ENCODE peak calls at places on chromosomes 13 and 19, in seven cellular contexts. W is left ventricle myocardium inferior, X is AG09309, O is Caco-2, L is IMR-90, A is vagina, C is lower leg skin. E is an unnamed sample.

GRCh38 chr19:35986664-35987570 is 8.1 kb upstream of the SDHAF1 start:
- DNase-seq in W (peak), O (peak), C (peak), L (no peak), A (no peak), X (no peak), E (no peak)

GRCh38 chr13:42073683-42074082 is 25.2 kb downstream of the DGKH start:
- DNase-seq in W (no peak), L (no peak), X (no peak), A (no peak), C (no peak), O (no peak), E (no peak)

GRCh38 chr19:1655131-1655981 is 2.9 kb upstream of the TCF3 start:
- DNase-seq in W (no peak), L (no peak), A (no peak), O (no peak), X (no peak), C (no peak), E (no peak)

GRCh38 chr19:35714601-35715354 is 3.0 kb upstream of the KMT2B start:
- DNase-seq in O (no peak), L (no peak), X (no peak), C (no peak), A (no peak), W (no peak), E (no peak)

GRCh38 chr19:18392417-18392816 is 5.0 kb downstream of the LRRC25 start:
- DNase-seq in O (no peak), L (no peak), A (no peak), W (peak), C (peak), X (no peak), E (no peak)

GRCh38 chr19:292951-293350 is 1.7 kb upstream of the PLPP2 start:
- DNase-seq in O (no peak), L (no peak), X (no peak), W (no peak), A (no peak), C (peak), E (no peak)

GRCh38 chr13:108437496-108437895 is 168.0 kb downstream of the TNFSF13B start:
- DNase-seq in X (no peak), O (no peak), W (no peak), L (no peak), A (no peak), C (no peak), E (no peak)

GRCh38 chr19:19399733-19400438 is 5.6 kb upstream of the GATAD2A start:
- DNase-seq in A (no peak), W (no peak), C (no peak), L (peak), O (no peak), X (no peak), E (no peak)

GRCh38 chr19:23925285-23925684 is 10.6 kb downstream of the ZNF726 start:
- DNase-seq in W (no peak), L (no peak), C (no peak), X (no peak), O (no peak), A (no peak), E (no peak)

GRCh38 chr13:33186851-33187250 is 98.7 kb downstream of the STARD13 start:
- DNase-seq in A (no peak), X (no peak), L (peak), C (no peak), O (no peak), W (no peak), E (no peak)

GRCh38 chr13:93151277-93151676 is 75.3 kb upstream of the GPC6 start:
- DNase-seq in A (no peak), O (no peak), W (no peak), L (peak), X (peak), C (no peak), E (peak)

GRCh38 chr13:33123066-33123940 is 107.1 kb downstream of the KL start:
- DNase-seq in O (no peak), L (peak), A (no peak), C (peak), W (peak), X (no peak), E (no peak)

GRCh38 chr19:42282036-42282762 is 13.1 kb downstream of the CIC start:
- DNase-seq in A (no peak), C (peak), O (no peak), W (no peak), L (peak), X (no peak), E (no peak)

GRCh38 chr13:111143875-111144540 is 28.9 kb downstream of the ARHGEF7 start:
- DNase-seq in C (no peak), X (no peak), A (no peak), O (no peak), W (no peak), L (no peak), E (no peak)

GRCh38 chr13:49454388-49455015 is 10.4 kb downstream of the SETDB2 start:
- DNase-seq in W (no peak), C (no peak), A (no peak), O (no peak), X (no peak), L (peak), E (no peak)

GRCh38 chr13:81686877-81687276 is 1346.0 kb upstream of the SPRY2 start:
- DNase-seq in A (no peak), X (no peak), W (no peak), L (no peak), C (no peak), O (no peak), E (peak)

GRCh38 chr19:40523322-40524047 is 53.2 kb upstream of the SHKBP1 start:
- DNase-seq in W (peak), O (peak), X (peak), C (no peak), A (no peak), L (peak), E (no peak)

GRCh38 chr13:24505756-24506155 is 6.8 kb downstream of the PARP4 start:
- DNase-seq in C (no peak), L (no peak), O (no peak), X (no peak), A (no peak), W (no peak), E (no peak)

GRCh38 chr13:24506698-24507335 is 5.8 kb downstream of the PARP4 start:
- DNase-seq in O (no peak), A (no peak), L (no peak), C (no peak), X (no peak), W (no peak), E (no peak)

GRCh38 chr13:24503376-24503690 is 9.2 kb downstream of the PARP4 start:
- DNase-seq in C (no peak), A (no peak), W (no peak), O (no peak), X (no peak), L (no peak), E (no peak)

GRCh38 chr13:24502567-24503375 is 9.8 kb downstream of the PARP4 start:
- DNase-seq in W (peak), L (peak), O (peak), C (no peak), A (no peak), X (no peak), E (no peak)

DNA sequence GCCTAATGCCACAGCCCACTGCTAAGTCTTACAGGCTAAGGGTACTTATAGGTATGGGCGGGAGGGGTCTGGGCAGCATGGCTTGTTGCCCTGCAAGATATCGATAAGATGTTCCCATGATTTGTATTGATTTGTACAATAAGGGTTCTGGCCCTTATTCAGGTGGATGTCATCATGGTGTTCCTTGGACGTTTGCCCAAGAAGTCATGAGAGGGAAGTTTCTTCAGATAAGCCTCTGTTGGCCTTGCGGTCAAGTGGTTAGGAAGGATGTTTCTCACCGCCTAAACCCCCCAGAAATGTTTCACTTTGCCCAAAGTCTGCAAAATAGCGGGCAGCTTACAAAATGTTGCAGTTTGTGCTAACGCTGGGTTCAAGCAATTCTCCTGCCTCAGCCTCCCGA is 7.3 kb downstream of the PARP4 start:
- DNase-seq in C (no peak), W (no peak), X (no peak), A (no peak), O (no peak), L (no peak), E (no peak)
- TF ChIP-seq CTCF in C (no peak), W (no peak), X (no peak), A (no peak), O (no peak), L (no peak), E (no peak)

DNA sequence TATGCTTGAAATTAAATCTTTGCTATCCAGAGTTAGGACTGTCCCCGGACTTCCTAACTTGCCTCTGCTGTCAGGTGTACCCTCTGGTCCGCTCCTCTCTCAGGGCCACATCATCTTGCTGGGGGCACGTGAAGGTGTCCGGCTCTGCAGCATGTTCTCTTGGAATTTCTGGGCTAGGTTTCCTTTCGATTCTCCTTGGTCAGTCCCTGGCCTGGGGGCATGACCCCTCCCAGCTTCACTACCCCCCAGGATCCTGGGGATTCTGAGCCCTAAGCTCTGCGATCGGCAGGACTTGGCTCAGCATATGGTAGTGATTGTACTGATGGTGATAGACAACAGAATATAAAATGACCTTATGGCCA is 5.1 kb upstream of the GPI start:
- DNase-seq in O (peak), C (no peak), A (no peak), W (no peak), L (no peak), X (no peak), E (no peak)
- H3K4me3 ChIP-seq in O (peak), C (no peak), A (peak), W (peak), L (peak), X (peak), E (peak)

GRCh38 chr13:79870123-79870522 is 389.2 kb downstream of the NDFIP2 start:
- DNase-seq in A (no peak), X (no peak), L (peak), C (no peak), O (no peak), W (no peak), E (no peak)

GRCh38 chr13:79869326-79869725 is 388.4 kb downstream of the NDFIP2 start:
- DNase-seq in X (no peak), C (no peak), L (peak), A (no peak), O (peak), W (no peak), E (no peak)

GRCh38 chr13:79870766-79871165 is 389.8 kb downstream of the NDFIP2 start:
- DNase-seq in W (no peak), L (peak), C (no peak), O (no peak), X (no peak), A (no peak), E (no peak)

GRCh38 chr13:79871594-79871993 is 390.6 kb downstream of the NDFIP2 start:
- DNase-seq in X (no peak), C (no peak), W (no peak), A (no peak), O (no peak), L (no peak), E (no peak)

DNA sequence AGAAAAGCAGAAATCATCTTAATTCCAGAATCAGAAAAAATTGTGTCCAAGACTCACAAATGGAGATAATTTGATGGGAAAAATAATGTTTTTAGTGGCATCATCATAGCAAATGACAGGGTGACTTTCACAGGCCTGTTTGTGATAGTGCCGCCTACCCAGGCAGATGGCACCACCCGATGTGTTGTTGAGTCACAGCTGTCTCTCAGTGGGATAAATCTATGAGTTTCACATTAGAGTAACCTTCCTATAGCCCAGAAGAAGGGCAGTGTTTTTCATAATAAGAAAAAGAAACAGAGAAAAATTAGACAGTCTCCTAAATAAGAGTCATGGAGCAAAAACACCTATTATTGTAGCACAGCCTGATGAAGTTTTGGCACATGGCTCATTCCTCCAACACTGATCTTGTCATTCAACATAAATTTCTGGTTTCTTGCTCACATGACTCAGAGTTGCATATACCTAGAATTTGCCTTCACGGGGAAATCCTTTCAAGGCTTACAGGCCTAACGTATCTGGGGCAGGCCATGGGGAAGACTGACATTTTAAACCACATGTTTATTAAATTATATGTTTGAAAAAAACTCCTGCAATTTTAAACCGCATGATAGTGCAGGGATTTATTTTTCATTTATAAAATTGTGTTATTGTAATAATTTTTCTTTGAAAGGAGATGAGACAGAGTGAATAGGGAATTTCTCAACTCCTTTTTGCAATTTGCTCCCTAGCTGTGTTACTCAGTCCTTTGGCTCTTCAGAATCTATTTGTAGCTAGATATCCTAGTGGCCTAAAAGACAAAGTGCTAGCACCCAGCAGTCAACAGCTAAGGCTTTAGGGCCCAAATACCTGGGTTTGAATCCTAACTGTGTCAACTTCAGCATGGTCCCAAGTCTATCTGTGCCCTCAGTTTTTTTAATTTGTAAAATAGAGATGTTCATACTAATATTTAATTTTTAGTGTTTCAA is 393.7 kb downstream of the NDFIP2 start:
- DNase-seq in C (no peak), O (no peak), A (no peak), W (no peak), X (no peak), L (peak), E (no peak)
- TF ChIP-seq CTCF in C (no peak), O (no peak), A (no peak), W (no peak), X (no peak), L (no peak), E (no peak)

GRCh38 chr19:12698138-12698537 is 1.7 kb upstream of the FBXW9 start:
- DNase-seq in O (no peak), L (no peak), W (no peak), X (no peak), A (no peak), C (no peak), E (no peak)
- H3K4me3 ChIP-seq in O (no peak), L (no peak), W (no peak), X (no peak), A (no peak), C (no peak), E (no peak)

GRCh38 chr19:29260477-29261317 is 47.7 kb upstream of the UQCRFS1 start:
- DNase-seq in A (no peak), X (no peak), L (peak), W (no peak), C (peak), O (peak), E (no peak)
- TF ChIP-seq CTCF in A (no peak), X (peak), L (peak), W (peak), C (no peak), O (peak), E (peak)

GRCh38 chr19:53881482-53882390 is at the start of gene PRKCG:
- DNase-seq in O (peak), X (no peak), A (no peak), L (no peak), W (peak), C (no peak), E (no peak)
- H3K4me3 ChIP-seq in O (peak), X (peak), A (peak), L (peak), W (peak), C (no peak), E (peak)

GRCh38 chr13:91804724-91805123 is 406.3 kb downstream of the GPC5 start:
- DNase-seq in C (no peak), W (no peak), O (no peak), A (no peak), X (no peak), L (no peak), E (no peak)

GRCh38 chr13:91802957-91803356 is 404.5 kb downstream of the GPC5 start:
- DNase-seq in W (no peak), X (no peak), O (no peak), L (no peak), A (no peak), C (no peak), E (no peak)

GRCh38 chr13:91809161-91809560 is 410.7 kb downstream of the GPC5 start:
- DNase-seq in C (no peak), W (no peak), L (no peak), X (no peak), O (no peak), A (no peak), E (no peak)

GRCh38 chr13:91805605-91806004 is 407.2 kb downstream of the GPC5 start:
- DNase-seq in C (no peak), X (no peak), A (no peak), L (no peak), O (no peak), W (no peak), E (no peak)
- TF ChIP-seq CTCF in C (no peak), X (no peak), A (no peak), L (no peak), O (peak), W (peak), E (peak)

GRCh38 chr19:29626386-29626785 is 20.3 kb downstream of the POP4 start:
- DNase-seq in L (no peak), O (no peak), W (no peak), C (no peak), X (no peak), A (no peak), E (no peak)

GRCh38 chr19:29625316-29625715 is 19.2 kb downstream of the POP4 start:
- DNase-seq in C (no peak), W (no peak), O (no peak), L (no peak), X (no peak), A (no peak), E (no peak)

GRCh38 chr19:29622191-29623070 is 16.3 kb downstream of the POP4 start:
- DNase-seq in X (no peak), C (no peak), O (no peak), A (no peak), W (no peak), L (no peak), E (no peak)

GRCh38 chr19:29624489-29625210 is 18.6 kb downstream of the POP4 start:
- DNase-seq in X (no peak), O (no peak), C (no peak), L (peak), A (no peak), W (no peak), E (no peak)

GRCh38 chr19:29623726-29624488 is 17.8 kb downstream of the POP4 start:
- DNase-seq in X (no peak), W (no peak), A (no peak), L (no peak), O (no peak), C (no peak), E (no peak)
- H3K4me3 ChIP-seq in X (no peak), W (no peak), A (no peak), L (no peak), O (no peak), C (no peak), E (no peak)